ENCODE peak calls at places on chromosomes 3 and 15, in six cellular contexts. F is brain microvascular endothelial cell, I is stomach, A is DND-41, Z is gastrocnemius medialis, O is IMR-90. Y is an unnamed sample.

GRCh38 chr3:170976190-170976519 is 50.4 kb downstream of the SLC2A2 start:
- DNase-seq in F (peak; percentile 58), I (no peak), A (no peak), Z (no peak), O (no peak), Y (no peak)

GRCh38 chr15:60215225-60215963 is 182.4 kb downstream of the ANXA2 start:
- DNase-seq in F (no peak), I (no peak), A (no peak), Z (no peak), O (no peak), Y (no peak)

GRCh38 chr3:194407423-194407822 is 8.4 kb upstream of the GP5 start:
- DNase-seq in F (peak; percentile 40), I (peak; percentile 56), A (no peak), Z (no peak), O (peak; percentile 77), Y (no peak)

GRCh38 chr3:13718437-13718836 is 161.4 kb downstream of the WNT7A start:
- DNase-seq in F (no peak), I (peak; percentile 20), A (no peak), Z (no peak), O (no peak), Y (no peak)

GRCh38 chr3:52372822-52373504 is 56.8 kb downstream of the DNAH1 start:
- DNase-seq in F (no peak), I (peak; percentile 30), A (no peak), Z (no peak), O (no peak), Y (no peak)

GRCh38 chr3:160569874-160570273 is 4.5 kb upstream of the KPNA4 start:
- DNase-seq in F (no peak), I (no peak), A (no peak), Z (no peak), O (no peak), Y (no peak)

GRCh38 chr3:10378246-10378645 is 57.3 kb upstream of the SEC13 start:
- DNase-seq in F (no peak), I (no peak), A (no peak), Z (no peak), O (no peak), Y (no peak)

GRCh38 chr3:8153778-8154177 is 347.8 kb upstream of the LMCD1 start:
- DNase-seq in F (no peak), I (no peak), A (no peak), Z (no peak), O (no peak), Y (no peak)

GRCh38 chr3:130515755-130516154 is 1.2 kb upstream of the COL6A6 start:
- DNase-seq in F (no peak), I (no peak), A (no peak), Z (no peak), O (no peak), Y (no peak)

GRCh38 chr3:154214320-154214719 is 93.1 kb downstream of the ARHGEF26 start:
- DNase-seq in F (no peak), I (no peak), A (no peak), Z (no peak), O (peak; percentile 43), Y (no peak)

GRCh38 chr15:51076898-51077564 is 17.7 kb downstream of the TNFAIP8L3 start:
- DNase-seq in F (peak; percentile 30), I (peak; percentile 34), A (no peak), Z (no peak), O (no peak), Y (peak; percentile 84)

GRCh38 chr15:101651753-101652097 is 456 bp downstream of the TM2D3 start:
- DNase-seq in F (peak; percentile 20), I (no peak), A (no peak), Z (peak; percentile 45), O (no peak), Y (peak; percentile 70)

GRCh38 chr3:171791695-171792082 is 18.6 kb downstream of the PLD1 start:
- DNase-seq in F (peak; percentile 55), I (no peak), A (no peak), Z (no peak), O (peak; percentile 70), Y (no peak)

GRCh38 chr3:138180375-138181029 is 5.8 kb upstream of the DBR1 start:
- DNase-seq in F (peak; percentile 57), I (no peak), A (peak; percentile 31), Z (no peak), O (peak; percentile 47), Y (no peak)

GRCh38 chr3:196236169-196236568 is 19.8 kb downstream of the SLC51A start:
- DNase-seq in F (no peak), I (no peak), A (no peak), Z (no peak), O (no peak), Y (no peak)

GRCh38 chr3:133991637-133992036 is 38.1 kb downstream of the SLCO2A1 start:
- DNase-seq in F (no peak), I (no peak), A (peak; percentile 6), Z (no peak), O (no peak), Y (no peak)

GRCh38 chr3:144463916-144464315 is 492.3 kb downstream of the DIPK2A start:
- DNase-seq in F (no peak), I (no peak), A (no peak), Z (no peak), O (no peak), Y (no peak)

GRCh38 chr15:100914876-100915275 is 4.3 kb upstream of the LRRK1 start:
- DNase-seq in F (no peak), I (no peak), A (no peak), Z (no peak), O (peak; percentile 24), Y (peak; percentile 51)

GRCh38 chr15:57297163-57297593 is 79.1 kb upstream of the CGNL1 start:
- DNase-seq in F (no peak), I (no peak), A (peak; percentile 18), Z (no peak), O (no peak), Y (no peak)

GRCh38 chr3:134627831-134628230 is 23.0 kb downstream of the KY start:
- DNase-seq in F (no peak), I (peak; percentile 27), A (no peak), Z (no peak), O (peak; percentile 10), Y (no peak)

GRCh38 chr3:120198305-120198878 is 86.6 kb downstream of the GPR156 start:
- DNase-seq in F (peak; percentile 41), I (no peak), A (no peak), Z (no peak), O (peak; percentile 41), Y (no peak)

GRCh38 chr3:25566358-25566920 is 98.3 kb downstream of the TOP2B start:
- DNase-seq in F (no peak), I (no peak), A (no peak), Z (no peak), O (no peak), Y (no peak)

GRCh38 chr15:72306211-72306785 is 13.7 kb downstream of the CELF6 start:
- DNase-seq in F (peak; percentile 12), I (no peak), A (peak; percentile 45), Z (no peak), O (peak; percentile 32), Y (no peak)

GRCh38 chr15:100241572-100242479 is 99.9 kb downstream of the ADAMTS17 start:
- DNase-seq in F (peak; percentile 27), I (no peak), A (no peak), Z (no peak), O (no peak), Y (no peak)

GRCh38 chr3:195613468-195614069 is 29.8 kb upstream of the APOD start:
- DNase-seq in F (no peak), I (peak; percentile 3), A (no peak), Z (no peak), O (peak; percentile 6), Y (no peak)

GRCh38 chr3:173531602-173532001 is 134.1 kb downstream of the NLGN1 start:
- DNase-seq in F (no peak), I (no peak), A (no peak), Z (no peak), O (no peak), Y (no peak)

GRCh38 chr3:173529062-173529711 is 131.6 kb downstream of the NLGN1 start:
- DNase-seq in F (no peak), I (no peak), A (no peak), Z (no peak), O (peak; percentile 4), Y (no peak)
- TF ChIP-seq CTCF in F (peak; percentile 66), I (no peak), A (peak; percentile 70), Z (no peak), O (peak; percentile 22), Y (peak; percentile 17)

GRCh38 chr3:70832811-70833509 is 520.5 kb upstream of the MDFIC2 start:
- DNase-seq in F (no peak), I (no peak), A (no peak), Z (no peak), O (peak; percentile 52), Y (no peak)

GRCh38 chr3:70824785-70825184 is 512.3 kb upstream of the MDFIC2 start:
- DNase-seq in F (peak; percentile 21), I (no peak), A (no peak), Z (no peak), O (peak; percentile 79), Y (no peak)

GRCh38 chr3:70833510-70833835 is 521.0 kb upstream of the MDFIC2 start:
- DNase-seq in F (no peak), I (no peak), A (no peak), Z (no peak), O (no peak), Y (no peak)

GRCh38 chr3:70832035-70832795 is 519.8 kb upstream of the MDFIC2 start:
- DNase-seq in F (no peak), I (no peak), A (no peak), Z (no peak), O (peak; percentile 86), Y (no peak)

GRCh38 chr3:70829101-70829500 is 516.7 kb upstream of the MDFIC2 start:
- DNase-seq in F (peak; percentile 92), I (no peak), A (no peak), Z (no peak), O (peak; percentile 88), Y (peak; percentile 46)
- H3K27ac ChIP-seq in F (peak overlapping the region; percentile 69), I (no peak overlapping the region), A (no peak overlapping the region), Z (no peak overlapping the region), O (peak overlapping the region; percentile 64), Y (no peak overlapping the region)

GRCh38 chr3:1272541-1273265 is 179.9 kb downstream of the CNTN6 start:
- DNase-seq in F (no peak), I (no peak), A (no peak), Z (no peak), O (no peak), Y (no peak)

GRCh38 chr3:1269808-1270207 is 177.0 kb downstream of the CNTN6 start:
- DNase-seq in F (no peak), I (no peak), A (no peak), Z (no peak), O (no peak), Y (no peak)

GRCh38 chr3:1275495-1275894 is 182.7 kb downstream of the CNTN6 start:
- DNase-seq in F (peak; percentile 18), I (no peak), A (no peak), Z (no peak), O (no peak), Y (no peak)
- TF ChIP-seq CTCF in F (peak; percentile 59), I (no peak), A (peak; percentile 33), Z (no peak), O (no peak), Y (no peak)

DNA sequence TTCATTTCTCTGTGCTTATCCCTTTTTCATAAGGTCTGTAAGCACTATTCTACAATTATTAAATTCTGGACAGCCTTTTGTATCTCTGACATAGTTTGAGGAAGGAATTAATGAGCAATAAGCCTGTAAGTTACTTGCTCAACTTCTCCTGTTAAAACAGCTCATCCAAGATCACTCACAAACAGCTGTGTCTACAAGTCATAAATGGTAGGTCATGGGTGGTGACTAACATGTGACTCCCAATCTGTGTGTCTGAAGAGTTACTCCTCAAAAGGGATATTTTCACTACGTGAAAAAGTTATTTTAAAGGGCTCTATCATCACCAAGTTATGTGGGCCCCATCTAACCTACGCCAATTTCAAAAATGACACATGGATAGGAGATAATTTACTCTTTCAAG is 145.2 kb upstream of the CBLB start:
- DNase-seq in F (peak; percentile 89), I (no peak), A (no peak), Z (no peak), O (peak; percentile 99), Y (no peak)
- H3K27ac ChIP-seq in F (peak overlapping the region; percentile 64), I (no peak overlapping the region), A (no peak overlapping the region), Z (peak overlapping the region; percentile 5), O (no peak overlapping the region), Y (no peak overlapping the region)